ENCODE peak calls at places on chromosome 19, in nine cellular contexts. One of them, this sample, is unnamed.

GRCh38 chr19:10292789-10293636 is 3.3 kb downstream of the ICAM5 start:
- DNase-seq in HCT116: no peak
- DNase-seq in mesothelial cell of epicardium: no peak
- DNase-seq in heart right ventricle: no peak
- DNase-seq in H9: peak; percentile 66
- DNase-seq in choroid plexus epithelial cell: no peak
- DNase-seq in Calu3: no peak
- DNase-seq in breast epithelium: no peak
- DNase-seq in GM13976: no peak
- DNase-seq in this sample: no peak

GRCh38 chr19:10112037-10112751 is 701 bp downstream of the P2RY11 start:
- DNase-seq in HCT116: no peak
- DNase-seq in mesothelial cell of epicardium: no peak
- DNase-seq in heart right ventricle: no peak
- DNase-seq in H9: no peak
- DNase-seq in choroid plexus epithelial cell: peak; percentile 33
- DNase-seq in Calu3: no peak
- DNase-seq in breast epithelium: no peak
- DNase-seq in GM13976: no peak
- DNase-seq in this sample: peak; percentile 8

GRCh38 chr19:46886546-46887239 is 25.9 kb downstream of the ARHGAP35 start:
- DNase-seq in HCT116: no peak
- DNase-seq in mesothelial cell of epicardium: no peak
- DNase-seq in heart right ventricle: no peak
- DNase-seq in H9: no peak
- DNase-seq in choroid plexus epithelial cell: no peak
- DNase-seq in Calu3: no peak
- DNase-seq in breast epithelium: no peak
- DNase-seq in GM13976: peak; percentile 45
- DNase-seq in this sample: no peak

GRCh38 chr19:32289566-32290210 is 55.7 kb upstream of the ZNF507 start:
- DNase-seq in HCT116: no peak
- DNase-seq in mesothelial cell of epicardium: no peak
- DNase-seq in heart right ventricle: no peak
- DNase-seq in H9: no peak
- DNase-seq in choroid plexus epithelial cell: no peak
- DNase-seq in Calu3: no peak
- DNase-seq in breast epithelium: no peak
- DNase-seq in GM13976: no peak
- DNase-seq in this sample: no peak

GRCh38 chr19:4971424-4971793 is 2.5 kb downstream of the KDM4B start:
- DNase-seq in HCT116: no peak
- DNase-seq in mesothelial cell of epicardium: no peak
- DNase-seq in heart right ventricle: no peak
- DNase-seq in H9: peak; percentile 84
- DNase-seq in choroid plexus epithelial cell: peak; percentile 23
- DNase-seq in Calu3: no peak
- DNase-seq in breast epithelium: peak; percentile 52
- DNase-seq in GM13976: peak; percentile 59
- DNase-seq in this sample: peak; percentile 89

GRCh38 chr19:7450243-7451223 is 38.3 kb downstream of the PEX11G start:
- DNase-seq in HCT116: peak; percentile 10
- DNase-seq in mesothelial cell of epicardium: no peak
- DNase-seq in heart right ventricle: no peak
- DNase-seq in H9: peak; percentile 59
- DNase-seq in choroid plexus epithelial cell: peak; percentile 24
- DNase-seq in Calu3: no peak
- DNase-seq in breast epithelium: no peak
- DNase-seq in GM13976: no peak
- DNase-seq in this sample: no peak

GRCh38 chr19:29620931-29621351 is 14.9 kb downstream of the POP4 start:
- DNase-seq in HCT116: no peak
- DNase-seq in mesothelial cell of epicardium: no peak
- DNase-seq in heart right ventricle: no peak
- DNase-seq in H9: no peak
- DNase-seq in choroid plexus epithelial cell: peak; percentile 19
- DNase-seq in Calu3: no peak
- DNase-seq in breast epithelium: no peak
- DNase-seq in GM13976: no peak
- DNase-seq in this sample: no peak

GRCh38 chr19:55146078-55146647 is 2.8 kb downstream of the TNNT1 start:
- DNase-seq in HCT116: peak; percentile 64
- DNase-seq in mesothelial cell of epicardium: no peak
- DNase-seq in heart right ventricle: no peak
- DNase-seq in H9: peak; percentile 72
- DNase-seq in choroid plexus epithelial cell: no peak
- DNase-seq in Calu3: peak; percentile 67
- DNase-seq in breast epithelium: no peak
- DNase-seq in GM13976: peak; percentile 79
- DNase-seq in this sample: peak; percentile 79

GRCh38 chr19:21749090-21749489 is 18.3 kb downstream of the ZNF100 start:
- DNase-seq in HCT116: no peak
- DNase-seq in mesothelial cell of epicardium: no peak
- DNase-seq in heart right ventricle: no peak
- DNase-seq in H9: no peak
- DNase-seq in choroid plexus epithelial cell: peak; percentile 25
- DNase-seq in Calu3: no peak
- DNase-seq in breast epithelium: no peak
- DNase-seq in GM13976: no peak
- DNase-seq in this sample: no peak

DNA sequence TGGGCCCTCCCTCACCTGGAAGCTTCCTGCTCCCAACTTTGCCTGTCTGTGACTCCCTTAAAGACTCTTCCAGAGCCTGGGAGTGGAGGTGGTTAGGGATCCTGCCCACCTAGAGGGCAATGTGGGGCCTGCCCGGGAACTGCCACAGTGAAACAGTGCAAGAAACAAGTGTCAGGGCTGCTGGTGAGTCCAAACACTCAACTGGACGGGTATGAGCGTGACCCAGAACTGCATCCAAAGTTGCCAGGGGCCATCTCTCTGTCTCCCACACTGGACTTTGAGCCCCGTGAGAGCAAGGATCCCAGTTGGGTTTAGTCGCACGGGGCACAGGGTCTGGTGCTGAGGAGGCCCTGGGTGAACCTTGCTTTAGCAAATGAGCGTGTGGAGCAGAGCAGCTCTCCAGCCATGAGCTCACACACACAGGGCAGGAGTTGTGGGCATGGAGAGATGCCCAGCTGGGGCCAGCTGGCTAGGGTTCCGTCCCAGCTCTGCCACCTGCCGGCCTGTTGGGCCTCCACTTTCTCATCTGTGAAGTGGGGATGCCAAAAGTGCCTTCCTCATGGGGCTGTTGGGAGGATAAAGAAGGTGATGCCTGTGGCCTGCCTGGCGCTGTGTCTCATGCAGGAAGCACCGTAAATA is 2.8 kb upstream of the NUMBL start:
- DNase-seq in HCT116: no peak
- DNase-seq in mesothelial cell of epicardium: no peak
- DNase-seq in heart right ventricle: no peak
- DNase-seq in H9: no peak
- DNase-seq in choroid plexus epithelial cell: no peak
- DNase-seq in Calu3: no peak
- DNase-seq in breast epithelium: no peak
- DNase-seq in GM13976: no peak
- DNase-seq in this sample: no peak
- TF ChIP-seq CTCF in HCT116: no peak
- TF ChIP-seq CTCF in mesothelial cell of epicardium: no peak
- TF ChIP-seq CTCF in heart right ventricle: no peak
- TF ChIP-seq CTCF in H9: no peak
- TF ChIP-seq CTCF in choroid plexus epithelial cell: no peak
- TF ChIP-seq CTCF in Calu3: no peak
- TF ChIP-seq CTCF in breast epithelium: no peak
- TF ChIP-seq CTCF in GM13976: no peak
- TF ChIP-seq CTCF in this sample: no peak

DNA sequence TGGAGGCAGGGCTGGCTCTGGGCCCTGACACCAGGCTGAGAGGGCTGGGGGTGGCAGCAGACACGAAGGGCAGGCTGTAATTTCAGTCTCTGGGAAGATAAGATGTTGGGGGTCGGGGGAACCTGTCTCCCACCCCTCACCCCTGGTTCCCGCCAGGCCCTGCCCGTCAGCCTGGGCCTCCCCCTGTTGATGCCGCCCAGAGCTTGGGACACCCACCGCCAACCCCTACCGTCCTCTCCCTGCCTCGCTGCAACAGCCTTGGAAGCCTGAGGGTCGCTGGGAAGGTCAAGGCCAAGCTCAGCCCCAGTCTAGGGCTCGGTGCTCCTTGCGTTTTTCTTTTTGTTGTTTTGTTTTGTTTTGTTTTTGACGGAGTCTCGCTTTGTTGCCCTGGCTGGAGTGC is 14.5 kb downstream of the PALM start:
- DNase-seq in HCT116: no peak
- DNase-seq in mesothelial cell of epicardium: no peak
- DNase-seq in heart right ventricle: no peak
- DNase-seq in H9: no peak
- DNase-seq in choroid plexus epithelial cell: no peak
- DNase-seq in Calu3: no peak
- DNase-seq in breast epithelium: no peak
- DNase-seq in GM13976: no peak
- DNase-seq in this sample: no peak
- TF ChIP-seq CTCF in HCT116: no peak
- TF ChIP-seq CTCF in mesothelial cell of epicardium: no peak
- TF ChIP-seq CTCF in heart right ventricle: no peak
- TF ChIP-seq CTCF in H9: no peak
- TF ChIP-seq CTCF in choroid plexus epithelial cell: no peak
- TF ChIP-seq CTCF in Calu3: no peak
- TF ChIP-seq CTCF in breast epithelium: no peak
- TF ChIP-seq CTCF in GM13976: no peak
- TF ChIP-seq CTCF in this sample: no peak

DNA sequence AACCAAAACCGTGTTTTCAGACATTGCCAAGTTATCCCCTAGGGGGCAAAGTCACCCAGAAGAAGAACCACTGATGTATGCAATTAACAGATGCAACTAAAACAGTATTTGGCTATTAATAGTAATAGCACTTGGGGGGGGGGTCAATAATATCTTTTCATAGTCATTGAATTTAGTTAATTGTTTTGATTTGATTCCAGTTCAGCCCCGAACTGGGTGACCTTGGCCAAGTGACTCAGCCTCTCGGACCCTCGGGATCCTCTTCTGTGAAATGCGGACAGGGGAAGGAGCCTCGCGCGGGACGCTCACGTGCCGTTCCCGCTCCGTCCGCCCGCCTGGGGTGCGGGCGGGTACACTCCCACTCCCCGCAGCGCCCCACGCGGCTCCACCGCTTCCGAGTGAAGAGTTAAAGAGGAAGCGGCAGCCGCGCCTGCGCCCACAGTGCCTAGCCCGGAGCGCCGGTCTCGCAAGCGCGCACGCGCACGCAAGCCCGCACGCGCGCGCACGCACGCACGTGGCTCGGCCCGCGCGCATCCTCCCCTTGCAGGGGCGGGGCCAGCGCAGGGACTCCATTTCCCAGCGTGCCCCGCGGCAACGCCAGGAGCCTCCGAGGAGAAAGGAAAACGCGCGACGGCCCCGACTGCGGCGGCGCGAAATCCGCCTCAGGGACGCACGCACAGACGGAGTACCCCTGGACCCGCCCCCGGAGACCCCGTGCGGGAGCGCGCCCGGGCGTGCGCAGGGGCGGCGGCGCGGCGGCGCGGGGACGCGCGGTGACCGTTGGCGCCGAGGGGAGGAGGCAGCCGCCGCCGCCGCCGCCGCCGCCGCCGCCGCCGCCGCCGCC is at the start of gene DAZAP1:
- DNase-seq in HCT116: peak; percentile 96
- DNase-seq in mesothelial cell of epicardium: peak; percentile 100
- DNase-seq in heart right ventricle: peak; percentile 100
- DNase-seq in H9: peak; percentile 98
- DNase-seq in choroid plexus epithelial cell: peak; percentile 99
- DNase-seq in Calu3: peak; percentile 98
- DNase-seq in breast epithelium: peak; percentile 99
- DNase-seq in GM13976: peak; percentile 98
- DNase-seq in this sample: peak; percentile 96
- TF ChIP-seq CTCF in HCT116: peak; percentile 66
- TF ChIP-seq CTCF in mesothelial cell of epicardium: peak; percentile 53
- TF ChIP-seq CTCF in heart right ventricle: peak; percentile 45
- TF ChIP-seq CTCF in H9: peak; percentile 68
- TF ChIP-seq CTCF in choroid plexus epithelial cell: peak; percentile 48
- TF ChIP-seq CTCF in Calu3: peak; percentile 14
- TF ChIP-seq CTCF in breast epithelium: peak; percentile 5
- TF ChIP-seq CTCF in GM13976: peak; percentile 36
- TF ChIP-seq CTCF in this sample: no peak

GRCh38 chr19:45439569-45440258 is 16.0 kb upstream of the ERCC1 start:
- DNase-seq in HCT116: no peak
- DNase-seq in mesothelial cell of epicardium: peak; percentile 78
- DNase-seq in heart right ventricle: peak; percentile 90
- DNase-seq in H9: peak; percentile 77
- DNase-seq in choroid plexus epithelial cell: peak; percentile 82
- DNase-seq in Calu3: peak; percentile 92
- DNase-seq in breast epithelium: peak; percentile 69
- DNase-seq in GM13976: peak; percentile 89
- DNase-seq in this sample: peak; percentile 78
- TF ChIP-seq CTCF in HCT116: peak; percentile 88
- TF ChIP-seq CTCF in mesothelial cell of epicardium: peak; percentile 100
- TF ChIP-seq CTCF in heart right ventricle: peak; percentile 100
- TF ChIP-seq CTCF in H9: peak; percentile 100
- TF ChIP-seq CTCF in choroid plexus epithelial cell: peak; percentile 84
- TF ChIP-seq CTCF in Calu3: peak; percentile 100
- TF ChIP-seq CTCF in breast epithelium: peak; percentile 99
- TF ChIP-seq CTCF in GM13976: peak; percentile 83
- TF ChIP-seq CTCF in this sample: peak; percentile 59

DNA sequence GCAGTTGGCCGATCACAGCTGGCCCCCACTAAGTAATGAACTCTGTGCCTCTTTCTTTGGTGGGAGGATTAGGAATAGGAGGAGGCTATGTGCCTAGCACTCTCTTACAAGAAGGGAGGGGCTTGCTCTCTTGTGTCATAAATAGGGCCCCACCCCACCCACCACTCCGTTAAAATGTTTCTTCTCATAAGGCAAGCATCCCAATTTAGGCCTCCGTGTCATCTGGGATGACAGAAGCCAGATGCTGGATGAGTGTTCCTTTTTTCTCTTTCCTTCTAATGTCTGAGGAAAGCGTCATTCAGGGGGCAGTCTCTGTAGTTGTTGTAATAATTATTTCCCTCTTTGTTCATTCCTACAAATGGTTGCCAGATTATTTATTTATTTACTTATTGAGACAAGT is at the start of gene LIPE:
- DNase-seq in HCT116: no peak
- DNase-seq in mesothelial cell of epicardium: no peak
- DNase-seq in heart right ventricle: no peak
- DNase-seq in H9: no peak
- DNase-seq in choroid plexus epithelial cell: no peak
- DNase-seq in Calu3: no peak
- DNase-seq in breast epithelium: no peak
- DNase-seq in GM13976: no peak
- DNase-seq in this sample: no peak
- TF ChIP-seq CTCF in HCT116: no peak
- TF ChIP-seq CTCF in mesothelial cell of epicardium: no peak
- TF ChIP-seq CTCF in heart right ventricle: no peak
- TF ChIP-seq CTCF in H9: no peak
- TF ChIP-seq CTCF in choroid plexus epithelial cell: no peak
- TF ChIP-seq CTCF in Calu3: no peak
- TF ChIP-seq CTCF in breast epithelium: no peak
- TF ChIP-seq CTCF in GM13976: no peak
- TF ChIP-seq CTCF in this sample: no peak

This sample was measured in D721Med.